ENCODE peak calls at places on chromosomes 12 and 14, in four cellular contexts. W is psoas muscle, U is lung, E is sigmoid colon. V is an unnamed sample. For H3K9me3, the result is how much of the 10 kb centered on the place peaks cover.

GRCh38 chr12:65200007-65200665 is 30.8 kb downstream of the LEMD3 start:
- DNase-seq in E (no peak), W (no peak), U (no peak), V (no peak)

GRCh38 chr12:106178582-106178981 is 39.8 kb upstream of the NUAK1 start:
- DNase-seq in W (no peak), E (no peak), U (no peak), V (no peak)

GRCh38 chr12:57452937-57453509 is 2.1 kb upstream of the INHBE start:
- DNase-seq in E (peak), W (peak), U (peak), V (peak)

GRCh38 chr12:94969424-94969823 is 34.1 kb downstream of the NDUFA12 start:
- DNase-seq in E (no peak), W (no peak), U (no peak), V (no peak)

GRCh38 chr14:33918256-33918655 is 32.6 kb downstream of the EGLN3 start:
- DNase-seq in U (no peak), E (no peak), W (no peak), V (no peak)

GRCh38 chr12:59927041-59927440 is 331.2 kb downstream of the SLC16A7 start:
- DNase-seq in U (no peak), W (no peak), E (no peak), V (no peak)

GRCh38 chr14:34203271-34203722 is 252.4 kb upstream of the EGLN3 start:
- DNase-seq in W (no peak), E (no peak), U (no peak), V (no peak)

GRCh38 chr12:14995583-14996425 is 23.0 kb downstream of the PDE6H start:
- DNase-seq in W (no peak), E (no peak), U (no peak), V (no peak)

GRCh38 chr12:105977256-105978051 is 161.3 kb downstream of the NUAK1 start:
- DNase-seq in E (no peak), U (no peak), W (no peak), V (no peak)

GRCh38 chr14:57761800-57762199 is 104.1 kb downstream of the SLC35F4 start:
- DNase-seq in W (no peak), E (no peak), U (no peak), V (no peak)

GRCh38 chr12:21113266-21113665 is 17.7 kb upstream of the SLCO1B1 start:
- DNase-seq in W (no peak), U (no peak), E (no peak), V (no peak)

GRCh38 chr14:88824314-88825077 is at the start of gene TTC8:
- DNase-seq in U (peak), E (peak), W (peak), V (peak)

DNA sequence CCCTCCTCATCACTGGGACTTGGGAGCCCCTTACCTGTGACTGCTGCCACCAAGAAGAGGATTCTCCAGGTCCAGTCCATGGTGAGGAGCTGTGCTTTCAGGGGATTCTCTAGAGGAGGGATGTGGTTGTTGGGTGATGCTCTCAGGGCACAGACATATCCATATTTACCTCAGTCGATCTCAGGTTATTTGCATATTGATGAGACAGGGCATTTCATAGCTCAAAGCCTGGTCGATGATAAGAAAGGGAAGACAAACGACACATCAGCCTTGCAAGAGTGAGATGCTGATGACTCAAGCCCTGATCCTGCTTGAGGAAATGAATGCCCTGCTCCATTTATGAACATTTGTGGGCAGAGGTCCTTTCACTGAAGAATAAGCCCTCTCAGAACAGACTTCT is 981.0 kb downstream of the TMEM121 start:
- DNase-seq in W (no peak), U (no peak), E (no peak), V (no peak)
- H3K9me3 ChIP-seq in W (under half), U (under half), E (under half), V (under half)

GRCh38 chr12:132686831-132687210 is 321 bp downstream of the POLE start:
- DNase-seq in E (no peak), U (no peak), W (no peak), V (no peak)
- H3K27ac ChIP-seq in E (peak), U (peak), W (peak), V (peak)

DNA sequence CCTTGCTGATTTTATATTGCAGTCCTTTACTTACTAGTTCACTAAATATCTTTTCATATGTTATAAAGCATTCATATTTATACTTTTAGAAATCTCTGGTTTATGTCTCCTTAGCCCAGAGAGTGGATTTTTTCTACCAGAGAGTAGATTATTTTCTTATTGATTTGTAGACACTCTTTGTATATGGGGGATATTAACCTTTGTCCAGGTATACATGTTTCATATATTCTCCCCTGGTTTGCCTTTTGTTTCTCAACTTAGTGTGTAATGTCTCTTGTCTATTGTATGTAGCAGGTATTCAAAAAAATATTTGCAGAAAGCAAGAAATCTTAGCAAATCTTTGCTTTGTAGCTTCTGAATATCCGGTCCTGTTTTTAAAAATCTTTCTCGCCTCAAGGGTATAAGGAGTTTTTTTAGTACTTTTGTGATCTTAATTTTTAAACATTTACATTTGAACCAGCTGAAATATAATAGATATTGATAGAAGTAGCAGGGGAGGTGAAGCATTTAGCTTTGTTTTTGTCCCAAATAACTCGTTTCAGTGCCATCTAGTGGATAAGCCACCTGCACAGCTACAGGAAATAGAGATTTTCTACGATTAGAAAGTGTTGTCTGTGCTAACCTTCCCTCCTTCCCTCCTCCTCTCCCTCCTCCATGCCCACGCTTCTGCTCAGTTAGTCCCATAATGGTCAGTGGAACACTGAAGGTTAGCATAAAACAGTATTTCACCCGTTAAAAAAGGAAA is 97.0 kb downstream of the PHETA1 start:
- DNase-seq in U (no peak), W (no peak), E (no peak), V (no peak)
- TF ChIP-seq CTCF in U (no peak), W (no peak), E (no peak), V (no peak)

GRCh38 chr12:31931796-31932715 is 27.2 kb upstream of the RESF1 start:
- DNase-seq in E (no peak), U (no peak), W (no peak), V (no peak)
- H3K9me3 ChIP-seq in E (under half), U (under half), W (under half), V (under half)

GRCh38 chr14:105250986-105251385 is 2.7 kb downstream of the BTBD6 start:
- DNase-seq in W (no peak), U (no peak), E (no peak), V (no peak)

GRCh38 chr14:105247715-105248367 is 492 bp upstream of the BTBD6 start:
- DNase-seq in E (no peak), U (no peak), W (peak), V (no peak)

GRCh38 chr14:105248368-105249174 is at the start of gene BTBD6:
- DNase-seq in U (peak), W (peak), E (peak), V (peak)

GRCh38 chr14:105250008-105250366 is 1.7 kb downstream of the BTBD6 start:
- DNase-seq in W (no peak), E (no peak), U (no peak), V (no peak)

GRCh38 chr14:105249175-105250007 is 1.1 kb downstream of the BTBD6 start:
- DNase-seq in E (no peak), U (no peak), W (peak), V (no peak)
- H3K27ac ChIP-seq in E (peak), U (peak), W (peak), V (peak)

GRCh38 chr12:124992874-124993567 is 424 bp upstream of the BRI3BP start:
- DNase-seq in U (peak), W (no peak), E (no peak), V (no peak)
- TF ChIP-seq CTCF in U (peak), W (no peak), E (no peak), V (no peak)

DNA sequence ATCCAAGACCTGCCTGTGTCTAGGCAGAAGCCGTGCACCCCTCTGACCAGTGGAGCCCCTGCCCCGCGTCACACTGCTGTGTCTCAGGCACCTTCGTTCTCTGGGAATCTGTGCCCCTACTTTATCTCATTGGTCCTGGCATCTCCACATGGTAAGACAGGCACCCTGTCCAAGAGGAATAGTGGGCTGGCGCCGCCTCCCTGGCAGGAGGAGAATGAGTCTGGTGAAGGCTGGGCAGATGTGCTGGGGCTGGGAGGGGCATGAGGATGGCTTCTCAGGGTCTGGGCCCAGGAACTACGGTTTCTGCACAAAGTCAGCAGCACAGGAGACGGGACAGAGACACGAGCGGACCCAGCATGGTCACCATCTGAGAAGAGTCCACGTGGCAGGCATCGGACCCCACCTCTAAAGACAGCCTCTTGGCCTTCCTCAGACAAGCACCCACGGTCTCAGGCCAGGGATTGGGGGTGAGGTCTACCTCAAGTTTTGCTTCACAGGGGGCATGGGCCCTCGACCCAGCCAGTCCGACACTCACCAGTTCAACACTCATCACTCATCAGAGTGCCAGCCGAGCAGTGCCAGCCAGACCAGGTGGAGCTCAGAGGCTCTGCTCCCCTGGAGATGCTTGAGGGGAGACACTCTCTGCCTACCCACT is 306.7 kb downstream of the ADGRD1 start:
- DNase-seq in W (no peak), U (no peak), E (no peak), V (no peak)
- H3K9me3 ChIP-seq in W (under half), U (under half), E (under half), V (under half)

DNA sequence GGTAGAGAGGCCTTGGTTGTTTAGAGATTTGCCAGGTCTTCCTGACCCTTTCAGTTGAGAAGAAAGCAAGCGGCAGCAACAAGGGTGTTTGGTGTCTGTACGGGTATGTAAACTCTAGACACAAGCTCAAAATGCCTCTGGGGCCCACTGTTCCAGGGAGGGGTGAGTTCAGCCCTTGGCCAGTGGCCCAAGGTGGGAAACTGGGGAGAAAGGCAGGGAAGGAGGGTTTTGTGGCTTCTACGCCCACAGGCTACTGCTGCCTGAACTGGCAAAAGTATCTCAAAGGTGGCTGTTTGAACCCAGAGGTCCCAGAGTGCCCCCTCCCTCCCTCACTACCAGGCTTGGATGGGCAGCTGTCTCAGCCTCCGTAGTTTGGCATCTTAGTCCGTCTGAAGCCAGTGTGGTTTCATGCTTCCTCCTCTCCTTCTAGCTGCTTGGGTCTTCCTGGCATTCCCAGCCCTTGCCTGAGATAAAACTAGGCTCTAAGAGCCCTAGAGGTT is 5.5 kb downstream of the HOXC5 start:
- DNase-seq in E (no peak), W (no peak), U (no peak), V (no peak)
- H3K27ac ChIP-seq in E (peak), W (peak), U (no peak), V (no peak)

GRCh38 chr12:52083638-52083996 is 4.1 kb downstream of the SMIM41 start:
- DNase-seq in W (no peak), E (no peak), U (no peak), V (no peak)
- TF ChIP-seq CTCF in W (no peak), E (no peak), U (no peak), V (no peak)